ENCODE peak calls at places on chromosome 21, in seven cellular contexts. One of them, this sample, is unnamed.

GRCh38 chr21:34012640-34013039 is 60.7 kb upstream of the MRPS6 start:
- DNase-seq in A549: no peak
- DNase-seq in GM23338: no peak
- DNase-seq in SK-N-SH: no peak
- DNase-seq in Panc1: no peak
- DNase-seq in K562: no peak
- DNase-seq in GM12878: no peak
- DNase-seq in this sample: no peak

GRCh38 chr21:37532868-37533780 is 166.6 kb downstream of the DYRK1A start:
- DNase-seq in A549: peak
- DNase-seq in GM23338: no peak
- DNase-seq in SK-N-SH: no peak
- DNase-seq in Panc1: peak
- DNase-seq in K562: peak
- DNase-seq in GM12878: no peak
- DNase-seq in this sample: no peak

GRCh38 chr21:42973991-42974831 is at the start of gene PKNOX1:
- DNase-seq in A549: peak
- DNase-seq in GM23338: peak
- DNase-seq in SK-N-SH: peak
- DNase-seq in Panc1: peak
- DNase-seq in K562: peak
- DNase-seq in GM12878: peak
- DNase-seq in this sample: peak

GRCh38 chr21:20443558-20444155 is 554.6 kb upstream of the NCAM2 start:
- DNase-seq in A549: no peak
- DNase-seq in GM23338: peak
- DNase-seq in SK-N-SH: peak
- DNase-seq in Panc1: no peak
- DNase-seq in K562: peak
- DNase-seq in GM12878: no peak
- DNase-seq in this sample: no peak

GRCh38 chr21:43321111-43321510 is 105.8 kb downstream of the SIK1 start:
- DNase-seq in A549: no peak
- DNase-seq in GM23338: no peak
- DNase-seq in SK-N-SH: no peak
- DNase-seq in Panc1: no peak
- DNase-seq in K562: no peak
- DNase-seq in GM12878: no peak
- DNase-seq in this sample: no peak

GRCh38 chr21:17848228-17848627 is 29.1 kb upstream of the C21orf91 start:
- DNase-seq in A549: no peak
- DNase-seq in GM23338: no peak
- DNase-seq in SK-N-SH: no peak
- DNase-seq in Panc1: no peak
- DNase-seq in K562: no peak
- DNase-seq in GM12878: peak
- DNase-seq in this sample: no peak

GRCh38 chr21:34745557-34746255 is 76.9 kb downstream of the CLIC6 start:
- DNase-seq in A549: peak
- DNase-seq in GM23338: peak
- DNase-seq in SK-N-SH: peak
- DNase-seq in Panc1: peak
- DNase-seq in K562: peak
- DNase-seq in GM12878: peak
- DNase-seq in this sample: peak

GRCh38 chr21:43369124-43369523 is 57.8 kb downstream of the SIK1 start:
- DNase-seq in A549: peak
- DNase-seq in GM23338: no peak
- DNase-seq in SK-N-SH: peak
- DNase-seq in Panc1: no peak
- DNase-seq in K562: no peak
- DNase-seq in GM12878: no peak
- DNase-seq in this sample: no peak

GRCh38 chr21:33380483-33380998 is 22.7 kb upstream of the IFNGR2 start:
- DNase-seq in A549: peak
- DNase-seq in GM23338: peak
- DNase-seq in SK-N-SH: no peak
- DNase-seq in Panc1: peak
- DNase-seq in K562: peak
- DNase-seq in GM12878: peak
- DNase-seq in this sample: peak

GRCh38 chr21:43645414-43645891 is 13.8 kb downstream of the HSF2BP start:
- DNase-seq in A549: peak
- DNase-seq in GM23338: peak
- DNase-seq in SK-N-SH: no peak
- DNase-seq in Panc1: peak
- DNase-seq in K562: peak
- DNase-seq in GM12878: no peak
- DNase-seq in this sample: peak

GRCh38 chr21:17427831-17428483 is 84.9 kb upstream of the CXADR start:
- DNase-seq in A549: no peak
- DNase-seq in GM23338: no peak
- DNase-seq in SK-N-SH: no peak
- DNase-seq in Panc1: no peak
- DNase-seq in K562: no peak
- DNase-seq in GM12878: peak
- DNase-seq in this sample: no peak

GRCh38 chr21:31161157-31161556 is 122.9 kb upstream of the KRTAP19-8 start:
- DNase-seq in A549: no peak
- DNase-seq in GM23338: peak
- DNase-seq in SK-N-SH: peak
- DNase-seq in Panc1: no peak
- DNase-seq in K562: no peak
- DNase-seq in GM12878: no peak
- DNase-seq in this sample: no peak

GRCh38 chr21:29939859-29940245 is at the start of gene GRIK1:
- DNase-seq in A549: no peak
- DNase-seq in GM23338: peak
- DNase-seq in SK-N-SH: no peak
- DNase-seq in Panc1: no peak
- DNase-seq in K562: peak
- DNase-seq in GM12878: no peak
- DNase-seq in this sample: no peak

GRCh38 chr21:28781602-28782274 is 210.9 kb downstream of the LTN1 start:
- DNase-seq in A549: no peak
- DNase-seq in GM23338: peak
- DNase-seq in SK-N-SH: peak
- DNase-seq in Panc1: no peak
- DNase-seq in K562: peak
- DNase-seq in GM12878: no peak
- DNase-seq in this sample: no peak

GRCh38 chr21:33383056-33383888 is 19.9 kb upstream of the IFNGR2 start:
- DNase-seq in A549: no peak
- DNase-seq in GM23338: peak
- DNase-seq in SK-N-SH: no peak
- DNase-seq in Panc1: no peak
- DNase-seq in K562: peak
- DNase-seq in GM12878: peak
- DNase-seq in this sample: peak

GRCh38 chr21:18673789-18674188 is 270.2 kb upstream of the TMPRSS15 start:
- DNase-seq in A549: no peak
- DNase-seq in GM23338: no peak
- DNase-seq in SK-N-SH: no peak
- DNase-seq in Panc1: no peak
- DNase-seq in K562: no peak
- DNase-seq in GM12878: no peak
- DNase-seq in this sample: no peak

GRCh38 chr21:34910396-34910795 is 138.7 kb downstream of the RUNX1 start:
- DNase-seq in A549: no peak
- DNase-seq in GM23338: no peak
- DNase-seq in SK-N-SH: no peak
- DNase-seq in Panc1: no peak
- DNase-seq in K562: no peak
- DNase-seq in GM12878: no peak
- DNase-seq in this sample: no peak

GRCh38 chr21:28801906-28802305 is 190.8 kb downstream of the LTN1 start:
- DNase-seq in A549: no peak
- DNase-seq in GM23338: no peak
- DNase-seq in SK-N-SH: no peak
- DNase-seq in Panc1: no peak
- DNase-seq in K562: no peak
- DNase-seq in GM12878: no peak
- DNase-seq in this sample: no peak

GRCh38 chr21:46077674-46078101 is 20.2 kb upstream of the COL6A2 start:
- DNase-seq in A549: no peak
- DNase-seq in GM23338: no peak
- DNase-seq in SK-N-SH: no peak
- DNase-seq in Panc1: no peak
- DNase-seq in K562: no peak
- DNase-seq in GM12878: no peak
- DNase-seq in this sample: no peak

GRCh38 chr21:46080171-46081021 is 17.5 kb upstream of the COL6A2 start:
- DNase-seq in A549: no peak
- DNase-seq in GM23338: no peak
- DNase-seq in SK-N-SH: peak
- DNase-seq in Panc1: no peak
- DNase-seq in K562: no peak
- DNase-seq in GM12878: no peak
- DNase-seq in this sample: no peak

GRCh38 chr21:46078322-46078981 is 19.5 kb upstream of the COL6A2 start:
- DNase-seq in A549: no peak
- DNase-seq in GM23338: no peak
- DNase-seq in SK-N-SH: no peak
- DNase-seq in Panc1: no peak
- DNase-seq in K562: no peak
- DNase-seq in GM12878: no peak
- DNase-seq in this sample: no peak

GRCh38 chr21:46079357-46080170 is 18.3 kb upstream of the COL6A2 start:
- DNase-seq in A549: no peak
- DNase-seq in GM23338: no peak
- DNase-seq in SK-N-SH: peak
- DNase-seq in Panc1: no peak
- DNase-seq in K562: no peak
- DNase-seq in GM12878: no peak
- DNase-seq in this sample: no peak

DNA sequence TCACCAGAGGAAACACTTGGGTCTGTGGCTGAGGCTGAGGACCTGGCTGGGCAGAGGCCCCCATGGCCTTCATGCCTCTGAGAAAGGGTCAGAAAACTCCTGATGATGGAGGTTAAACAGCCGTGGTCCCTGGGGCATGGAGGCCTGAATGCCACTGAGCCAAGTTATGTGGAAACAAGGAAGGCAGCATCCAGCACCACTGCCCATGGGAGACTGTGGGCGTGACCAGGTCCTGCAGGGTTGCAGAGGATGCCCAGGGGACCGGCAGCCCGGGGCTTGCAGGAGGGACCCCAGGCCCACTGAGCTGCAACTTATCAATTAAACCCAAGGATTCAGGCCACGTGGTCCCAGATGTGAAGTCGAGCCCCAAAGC is 18.9 kb upstream of the COL6A2 start:
- DNase-seq in A549: no peak
- DNase-seq in GM23338: no peak
- DNase-seq in SK-N-SH: no peak
- DNase-seq in Panc1: no peak
- DNase-seq in K562: no peak
- DNase-seq in GM12878: no peak
- DNase-seq in this sample: no peak
- H3K27ac ChIP-seq in A549: no peak
- H3K27ac ChIP-seq in GM23338: no peak
- H3K27ac ChIP-seq in SK-N-SH: peak
- H3K27ac ChIP-seq in Panc1: no peak
- H3K27ac ChIP-seq in K562: no peak
- H3K27ac ChIP-seq in GM12878: no peak
- H3K27ac ChIP-seq in this sample: no peak

DNA sequence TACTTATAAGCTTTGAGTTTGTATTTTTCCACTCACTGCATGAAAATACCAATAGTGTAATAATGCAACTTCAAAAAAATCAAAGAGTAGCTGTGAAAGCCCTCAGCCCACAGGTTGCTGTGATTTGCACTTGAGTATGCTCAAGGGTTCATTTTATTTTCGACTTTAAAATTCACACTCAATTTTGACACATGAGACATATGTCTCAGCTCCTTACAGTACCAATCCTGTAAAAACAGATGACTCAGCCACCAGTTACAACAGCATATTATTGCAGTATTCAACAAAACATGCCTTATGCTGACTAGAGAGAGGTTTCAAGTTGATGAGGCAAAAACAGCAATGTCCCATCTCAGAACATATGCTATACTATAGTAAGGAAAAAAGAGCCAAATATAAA is 66.1 kb downstream of the CYYR1 start:
- DNase-seq in A549: no peak
- DNase-seq in GM23338: no peak
- DNase-seq in SK-N-SH: no peak
- DNase-seq in Panc1: peak
- DNase-seq in K562: no peak
- DNase-seq in GM12878: no peak
- DNase-seq in this sample: no peak
- TF ChIP-seq REST in A549: no peak
- TF ChIP-seq REST in GM23338: no peak
- TF ChIP-seq REST in SK-N-SH: no peak
- TF ChIP-seq REST in Panc1: no peak
- TF ChIP-seq REST in K562: no peak
- TF ChIP-seq REST in GM12878: no peak
- TF ChIP-seq REST in this sample: no peak

DNA sequence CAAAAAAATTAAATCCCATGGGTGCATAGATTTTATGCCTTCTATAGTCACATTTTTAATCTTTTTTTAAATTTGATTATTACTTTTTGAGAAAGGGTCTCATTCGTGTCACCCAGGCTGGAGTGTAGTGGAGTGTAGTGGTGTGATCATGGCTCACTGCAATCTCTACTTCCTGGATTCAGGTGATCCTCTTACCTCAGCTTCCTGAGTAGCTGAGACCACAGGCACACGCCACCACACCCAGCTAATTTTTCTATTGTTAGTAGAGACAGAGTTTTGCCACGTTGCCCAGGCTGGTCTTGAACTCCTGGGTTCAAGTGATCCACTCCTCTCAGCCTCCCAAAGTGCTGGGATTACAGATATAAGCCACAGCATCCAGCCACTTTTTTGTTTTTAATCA is 10.4 kb downstream of the CBR3 start:
- DNase-seq in A549: no peak
- DNase-seq in GM23338: no peak
- DNase-seq in SK-N-SH: no peak
- DNase-seq in Panc1: no peak
- DNase-seq in K562: no peak
- DNase-seq in GM12878: no peak
- DNase-seq in this sample: no peak
- H3K27ac ChIP-seq in A549: no peak
- H3K27ac ChIP-seq in GM23338: no peak
- H3K27ac ChIP-seq in SK-N-SH: no peak
- H3K27ac ChIP-seq in Panc1: no peak
- H3K27ac ChIP-seq in K562: no peak
- H3K27ac ChIP-seq in GM12878: no peak
- H3K27ac ChIP-seq in this sample: peak

DNA sequence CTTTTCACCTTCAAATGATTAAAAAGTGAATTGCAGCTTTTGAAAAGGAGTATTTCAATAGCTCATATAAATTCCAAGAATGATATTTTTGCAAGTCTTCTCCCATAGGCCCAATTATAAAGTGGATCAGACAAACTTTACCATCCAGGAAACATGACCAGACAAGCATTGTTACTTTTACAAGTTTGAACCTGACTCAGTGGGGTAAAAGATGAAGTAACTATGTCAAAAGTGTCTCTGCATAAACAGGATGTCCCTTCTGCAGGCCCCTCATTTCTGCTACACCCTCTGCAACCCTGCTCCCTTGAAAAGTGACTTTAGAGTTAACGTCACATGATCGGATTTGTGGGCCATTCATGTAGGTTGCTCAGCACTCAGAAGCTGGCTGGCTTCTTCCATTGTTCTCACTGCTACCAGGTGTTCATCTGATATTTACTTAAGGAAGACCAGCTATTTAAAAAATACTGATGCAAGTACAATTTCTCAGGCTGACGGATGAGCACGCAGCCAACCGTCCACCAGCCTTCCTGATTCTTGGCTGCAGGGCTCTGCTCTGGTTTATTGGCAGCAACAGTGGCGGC is 32.3 kb downstream of the URB1 start:
- DNase-seq in A549: no peak
- DNase-seq in GM23338: no peak
- DNase-seq in SK-N-SH: no peak
- DNase-seq in Panc1: no peak
- DNase-seq in K562: no peak
- DNase-seq in GM12878: no peak
- DNase-seq in this sample: no peak
- TF ChIP-seq REST in A549: no peak
- TF ChIP-seq REST in GM23338: no peak
- TF ChIP-seq REST in SK-N-SH: no peak
- TF ChIP-seq REST in Panc1: no peak
- TF ChIP-seq REST in K562: no peak
- TF ChIP-seq REST in GM12878: no peak
- TF ChIP-seq REST in this sample: no peak